ENCODE peak calls at places on chromosomes 5 and 9, in five cellular contexts. R is transverse colon, F is tibial nerve, V is dorsolateral prefrontal cortex, B is GM13977. D is an unnamed sample.

GRCh38 chr5:891837-892389 is 688 bp downstream of the BRD9 start:
- DNase-seq in R (peak), F (no peak), V (peak), B (peak), D (peak)

GRCh38 chr9:113992994-113993393 is 85.1 kb downstream of the AMBP start:
- DNase-seq in R (no peak), F (no peak), V (no peak), B (no peak), D (no peak)

GRCh38 chr9:107638922-107639321 is 149.4 kb upstream of the KLF4 start:
- DNase-seq in R (peak), F (peak), V (no peak), B (no peak), D (no peak)

GRCh38 chr5:120396186-120396585 is 67.9 kb upstream of the PRR16 start:
- DNase-seq in R (no peak), F (no peak), V (no peak), B (no peak), D (no peak)

GRCh38 chr5:180470966-180471582 is 23.1 kb upstream of the CNOT6 start:
- DNase-seq in R (peak), F (peak), V (peak), B (peak), D (peak)

GRCh38 chr9:23309800-23310199 is 516.2 kb downstream of the ELAVL2 start:
- DNase-seq in R (no peak), F (no peak), V (no peak), B (no peak), D (no peak)

GRCh38 chr5:98587166-98587565 is 186.3 kb upstream of the RGMB start:
- DNase-seq in R (no peak), F (no peak), V (no peak), B (no peak), D (no peak)

GRCh38 chr5:171318026-171318425 is 9.0 kb downstream of the TLX3 start:
- DNase-seq in R (no peak), F (no peak), V (no peak), B (no peak), D (no peak)

GRCh38 chr9:116661037-116661954 is 25.8 kb upstream of the TRIM32 start:
- DNase-seq in R (no peak), F (no peak), V (peak), B (peak), D (peak)

GRCh38 chr9:114278356-114278755 is 44.5 kb upstream of the ORM1 start:
- DNase-seq in R (no peak), F (no peak), V (no peak), B (no peak), D (no peak)

GRCh38 chr9:129490583-129491485 is 130.1 kb downstream of the C9orf50 start:
- DNase-seq in R (no peak), F (no peak), V (no peak), B (no peak), D (no peak)

GRCh38 chr9:96117398-96118060 is 184.4 kb downstream of the HSD17B3 start:
- DNase-seq in R (no peak), F (no peak), V (no peak), B (no peak), D (no peak)

GRCh38 chr9:121634800-121635261 is 16.6 kb upstream of the DAB2IP start:
- DNase-seq in R (no peak), F (no peak), V (peak), B (peak), D (peak)

GRCh38 chr9:117343416-117343815 is 71.4 kb downstream of the ASTN2 start:
- DNase-seq in R (no peak), F (no peak), V (no peak), B (no peak), D (no peak)

GRCh38 chr9:135241381-135242380 is 154.2 kb downstream of the OLFM1 start:
- DNase-seq in R (no peak), F (no peak), V (no peak), B (no peak), D (no peak)

GRCh38 chr9:26753971-26754370 is 138.6 kb downstream of the CAAP1 start:
- DNase-seq in R (no peak), F (no peak), V (no peak), B (no peak), D (no peak)

GRCh38 chr5:9173281-9174048 is 372.4 kb downstream of the SEMA5A start:
- DNase-seq in R (no peak), F (no peak), V (no peak), B (no peak), D (no peak)

GRCh38 chr5:71533614-71534013 is 53.5 kb upstream of the MCCC2 start:
- DNase-seq in R (no peak), F (peak), V (no peak), B (peak), D (no peak)

GRCh38 chr5:90994796-90995195 is 388.3 kb downstream of the ARRDC3 start:
- DNase-seq in R (no peak), F (no peak), V (no peak), B (no peak), D (no peak)

GRCh38 chr5:120306331-120306730 is 157.8 kb upstream of the PRR16 start:
- DNase-seq in R (no peak), F (no peak), V (no peak), B (no peak), D (no peak)

GRCh38 chr9:81522721-81523551 is 166.4 kb downstream of the TLE1 start:
- DNase-seq in R (no peak), F (peak), V (no peak), B (no peak), D (no peak)

GRCh38 chr5:153584561-153585359 is 94.3 kb downstream of the GRIA1 start:
- DNase-seq in R (no peak), F (no peak), V (no peak), B (no peak), D (no peak)

GRCh38 chr9:86598411-86599239 is 244.4 kb upstream of the TUT7 start:
- DNase-seq in R (no peak), F (no peak), V (no peak), B (no peak), D (no peak)

GRCh38 chr9:133614056-133614455 is 4.9 kb upstream of the FAM163B start:
- DNase-seq in R (no peak), F (no peak), V (no peak), B (no peak), D (no peak)

GRCh38 chr9:133614678-133615077 is 5.5 kb upstream of the FAM163B start:
- DNase-seq in R (no peak), F (no peak), V (no peak), B (no peak), D (no peak)

GRCh38 chr9:133613396-133613795 is 4.2 kb upstream of the FAM163B start:
- DNase-seq in R (no peak), F (no peak), V (no peak), B (no peak), D (no peak)

GRCh38 chr9:133612051-133612450 is 2.9 kb upstream of the FAM163B start:
- DNase-seq in R (no peak), F (no peak), V (peak), B (no peak), D (no peak)

DNA sequence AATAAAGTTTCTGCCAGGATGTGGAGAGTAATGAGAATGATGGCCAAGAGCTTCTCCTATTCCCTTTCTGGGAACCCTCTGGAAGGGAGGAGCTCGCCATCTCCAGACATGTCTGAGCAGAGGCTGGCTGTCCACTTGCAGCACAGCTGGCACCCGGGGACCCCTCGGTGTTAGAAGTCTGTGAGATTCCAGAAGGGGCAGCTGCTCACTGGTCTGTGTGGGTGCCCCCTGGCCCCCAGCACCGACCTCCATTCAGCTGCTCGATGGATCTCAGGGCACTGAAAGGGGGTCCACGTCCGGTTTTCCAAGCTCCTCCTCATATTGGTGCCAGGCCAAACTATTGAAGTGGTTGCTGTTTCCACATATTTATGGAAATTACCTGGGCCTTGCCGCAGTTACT is 3.6 kb upstream of the FAM163B start:
- DNase-seq in R (no peak), F (no peak), V (no peak), B (no peak), D (no peak)
- TF ChIP-seq CTCF in R (no peak), F (no peak), V (no peak), B (no peak), D (no peak)

GRCh38 chr5:151771259-151772028 is at the start of gene G3BP1:
- DNase-seq in R (peak), F (peak), V (peak), B (peak), D (peak)
- TF ChIP-seq CTCF in R (peak), F (peak), V (peak), B (peak), D (peak)

DNA sequence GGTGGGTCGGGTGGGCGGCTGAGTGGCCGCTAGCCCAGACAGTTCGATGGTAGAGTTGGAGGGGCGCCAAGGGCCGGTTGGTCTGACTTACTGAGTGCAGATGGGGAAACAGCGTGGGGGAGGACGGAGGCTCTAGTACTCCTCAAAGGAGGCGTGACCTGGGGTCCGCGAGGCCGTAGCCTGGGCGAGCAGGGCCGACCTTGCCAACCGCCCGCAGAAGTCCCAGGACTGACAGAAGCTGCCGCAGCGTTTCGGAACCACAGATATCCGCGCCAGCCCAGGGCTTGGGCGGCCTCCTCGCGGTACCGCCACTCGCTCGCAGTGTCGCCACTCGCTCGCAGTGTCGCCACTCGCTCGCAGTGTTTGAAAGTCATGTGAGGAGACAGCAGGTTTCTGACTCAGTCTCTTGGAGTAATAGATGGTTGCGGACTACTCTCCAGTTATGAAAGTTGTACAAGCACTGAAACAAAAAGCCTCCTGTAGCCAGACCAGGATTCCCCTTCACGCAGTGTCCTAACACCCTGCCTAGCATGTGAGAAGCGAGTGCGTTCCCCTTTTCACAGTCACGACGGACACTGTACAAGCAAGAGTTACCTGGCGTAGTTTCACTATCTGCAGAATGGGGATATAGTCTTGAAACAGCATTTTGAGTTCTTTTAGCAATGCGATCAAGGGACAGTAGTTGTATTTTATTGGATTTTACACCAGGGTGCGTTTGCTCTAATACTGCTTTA is 674 bp downstream of the TMEM38B start:
- DNase-seq in R (peak), F (peak), V (peak), B (peak), D (peak)
- TF ChIP-seq CTCF in R (no peak), F (no peak), V (no peak), B (no peak), D (no peak)

GRCh38 chr5:132822650-132823480 is 7.6 kb downstream of the SHROOM1 start:
- DNase-seq in R (no peak), F (no peak), V (peak), B (peak), D (no peak)
- TF ChIP-seq CTCF in R (no peak), F (no peak), V (no peak), B (no peak), D (no peak)

DNA sequence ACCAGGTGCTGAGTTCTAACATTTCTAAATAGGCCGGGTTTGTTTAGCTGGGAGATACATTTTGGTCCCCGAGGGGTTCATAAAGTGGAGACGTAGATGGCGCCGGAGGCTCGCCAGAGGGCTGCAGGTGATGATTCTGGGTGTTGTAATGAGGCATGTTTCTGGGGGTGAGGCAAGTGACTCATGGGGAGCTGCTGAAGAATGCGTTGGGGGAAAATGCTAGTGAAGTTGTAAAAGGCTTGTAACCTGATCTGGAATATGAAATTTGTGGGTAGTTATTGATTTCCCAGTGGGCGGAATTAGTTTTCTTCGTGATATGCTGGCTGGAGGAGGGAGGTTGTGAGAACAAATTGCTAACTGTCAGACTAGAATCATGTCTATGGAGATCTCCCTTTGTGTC is 158.2 kb downstream of the DOCK2 start:
- DNase-seq in R (no peak), F (no peak), V (no peak), B (no peak), D (peak)
- TF ChIP-seq CTCF in R (no peak), F (no peak), V (no peak), B (no peak), D (no peak)

GRCh38 chr9:84670106-84670800 is 724 bp downstream of the NTRK2 start:
- DNase-seq in R (no peak), F (no peak), V (peak), B (peak), D (peak)

GRCh38 chr9:84670801-84671153 is 1.2 kb downstream of the NTRK2 start:
- DNase-seq in R (no peak), F (no peak), V (no peak), B (no peak), D (no peak)

GRCh38 chr9:84669008-84669292 is 579 bp upstream of the NTRK2 start:
- DNase-seq in R (no peak), F (no peak), V (peak), B (peak), D (no peak)

GRCh38 chr9:84668204-84669007 is 1.1 kb upstream of the NTRK2 start:
- DNase-seq in R (peak), F (peak), V (peak), B (peak), D (peak)

DNA sequence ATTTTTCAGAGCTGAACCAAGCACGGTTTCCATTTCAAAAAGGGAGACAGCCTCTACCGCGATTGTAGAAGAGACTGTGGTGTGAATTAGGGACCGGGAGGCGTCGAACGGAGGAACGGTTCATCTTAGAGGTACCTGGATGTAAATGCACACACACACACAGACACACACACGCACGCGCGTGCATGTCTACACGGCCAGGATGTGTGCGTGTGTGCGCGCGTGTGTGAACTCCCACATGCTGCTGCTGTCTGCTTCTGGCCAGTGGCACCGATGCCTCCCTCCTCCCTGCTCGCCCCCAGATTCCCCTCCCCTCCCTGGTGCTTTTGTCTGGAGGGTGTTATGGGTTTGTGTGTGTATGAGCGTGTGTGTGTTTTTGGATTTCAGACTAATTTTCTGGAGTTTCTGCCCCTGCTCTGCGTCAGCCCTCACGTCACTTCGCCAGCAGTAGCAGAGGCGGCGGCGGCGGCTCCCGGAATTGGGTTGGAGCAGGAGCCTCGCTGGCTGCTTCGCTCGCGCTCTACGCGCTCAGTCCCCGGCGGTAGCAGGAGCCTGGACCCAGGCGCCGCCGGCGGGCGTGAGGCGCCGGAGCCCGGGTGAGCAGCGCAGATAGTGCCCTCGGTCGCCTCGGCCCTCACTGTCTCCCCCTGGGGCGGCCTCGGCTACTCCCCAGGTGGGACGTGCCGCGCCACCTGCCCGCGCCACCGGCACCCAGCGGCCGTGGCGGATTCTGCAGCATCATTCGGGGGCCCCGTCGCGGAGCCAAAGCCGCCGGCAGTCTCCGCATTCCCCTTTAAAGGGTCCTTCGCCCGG is at the start of gene NTRK2:
- DNase-seq in R (no peak), F (peak), V (peak), B (peak), D (peak)
- TF ChIP-seq CTCF in R (peak), F (peak), V (peak), B (no peak), D (peak)

DNA sequence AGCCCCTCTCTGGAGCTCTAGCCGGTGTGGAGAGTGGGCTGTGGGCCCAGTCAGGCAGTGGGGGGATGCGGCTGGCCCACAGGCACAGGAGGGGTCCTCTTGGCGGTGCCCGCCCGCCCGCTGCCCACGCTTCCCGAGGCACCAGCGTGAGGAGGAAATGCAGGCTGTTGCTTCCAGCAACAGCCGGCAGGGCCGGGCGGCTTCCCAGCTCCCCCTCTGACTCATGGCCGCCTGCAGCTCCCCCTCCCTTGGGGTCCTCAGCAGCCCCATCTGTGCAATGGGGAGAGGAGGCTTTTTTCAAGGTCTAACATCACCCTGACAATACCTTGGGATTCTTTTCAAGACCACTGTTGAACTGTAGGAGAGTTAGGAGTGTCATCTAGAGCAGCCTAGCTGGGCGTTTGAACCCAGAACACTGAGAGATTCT is 10.4 kb downstream of the CXXC5 start:
- DNase-seq in R (no peak), F (no peak), V (peak), B (no peak), D (no peak)
- TF ChIP-seq CTCF in R (no peak), F (no peak), V (no peak), B (no peak), D (no peak)

GRCh38 chr5:51958473-51958872 is 575.2 kb downstream of the ISL1 start:
- DNase-seq in R (no peak), F (no peak), V (no peak), B (no peak), D (no peak)

GRCh38 chr5:51961154-51961562 is 577.9 kb downstream of the ISL1 start:
- DNase-seq in R (no peak), F (no peak), V (no peak), B (no peak), D (no peak)

GRCh38 chr5:51960617-51961115 is 577.4 kb downstream of the ISL1 start:
- DNase-seq in R (no peak), F (no peak), V (no peak), B (no peak), D (no peak)
- TF ChIP-seq CTCF in R (peak), F (peak), V (peak), B (peak), D (no peak)

DNA sequence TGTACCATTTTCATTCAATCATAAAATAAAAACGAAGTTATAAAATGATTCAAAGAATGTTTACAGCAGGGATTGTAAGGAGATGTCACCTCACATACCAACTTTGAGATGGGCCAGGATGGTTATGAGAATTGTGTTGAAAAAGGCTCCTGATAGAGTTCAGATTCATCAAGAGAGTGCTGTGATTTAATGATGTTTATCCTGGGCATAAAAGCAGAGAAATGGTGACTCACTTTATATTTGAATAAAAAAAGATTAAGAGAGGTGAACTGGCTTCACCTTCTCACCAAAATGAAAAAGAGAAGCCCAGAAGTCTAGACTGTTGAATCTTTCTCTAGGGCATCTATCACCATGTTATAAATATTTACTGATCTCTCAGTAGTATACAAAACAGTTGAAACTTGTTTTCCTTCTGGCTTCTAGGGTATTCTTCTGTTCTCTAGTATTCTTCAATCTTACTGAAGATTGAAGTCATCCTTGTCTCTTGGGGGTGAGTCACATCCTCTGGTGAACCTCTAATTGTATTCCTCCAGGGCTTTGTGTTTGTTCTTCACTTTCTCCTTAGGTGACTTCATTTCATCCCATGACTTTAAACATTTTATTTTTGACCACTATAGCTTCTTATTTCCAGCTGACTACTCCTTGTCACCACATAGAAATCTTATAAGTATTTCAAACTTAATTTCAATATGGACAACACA is 1237.2 kb upstream of the C9orf72 start:
- DNase-seq in R (no peak), F (no peak), V (no peak), B (no peak), D (no peak)
- TF ChIP-seq CTCF in R (no peak), F (no peak), V (no peak), B (no peak), D (no peak)